ENCODE peak calls at places on chromosomes 1 and 21, in seven cellular contexts. One of them, this sample, is unnamed.

GRCh38 chr1:46171872-46172271 is 3.0 kb upstream of the TSPAN1 start:
- DNase-seq in tibial artery: no peak
- DNase-seq in mammary epithelial cell: peak
- DNase-seq in K562: no peak
- DNase-seq in cardiac muscle cell: no peak
- DNase-seq in uterus: no peak
- DNase-seq in WERI-Rb-1: no peak
- DNase-seq in this sample: no peak

GRCh38 chr21:42212261-42212660 is 6.7 kb upstream of the ABCG1 start:
- DNase-seq in cardiac muscle cell: no peak
- DNase-seq in uterus: no peak
- DNase-seq in WERI-Rb-1: no peak
- DNase-seq in tibial artery: no peak
- DNase-seq in K562: no peak
- DNase-seq in mammary epithelial cell: no peak
- DNase-seq in this sample: no peak

GRCh38 chr1:32919811-32920733 is 18.9 kb upstream of the TMEM54 start:
- DNase-seq in K562: no peak
- DNase-seq in tibial artery: no peak
- DNase-seq in cardiac muscle cell: no peak
- DNase-seq in WERI-Rb-1: no peak
- DNase-seq in uterus: no peak
- DNase-seq in mammary epithelial cell: no peak
- DNase-seq in this sample: peak

GRCh38 chr1:68954841-68955240 is 458.0 kb upstream of the DEPDC1 start:
- DNase-seq in mammary epithelial cell: peak
- DNase-seq in cardiac muscle cell: no peak
- DNase-seq in WERI-Rb-1: no peak
- DNase-seq in uterus: no peak
- DNase-seq in tibial artery: no peak
- DNase-seq in K562: no peak
- DNase-seq in this sample: no peak

GRCh38 chr21:34679056-34679455 is 10.3 kb downstream of the CLIC6 start:
- DNase-seq in tibial artery: no peak
- DNase-seq in mammary epithelial cell: no peak
- DNase-seq in WERI-Rb-1: no peak
- DNase-seq in uterus: no peak
- DNase-seq in K562: no peak
- DNase-seq in cardiac muscle cell: no peak
- DNase-seq in this sample: no peak

GRCh38 chr1:225806249-225806648 is 3.7 kb upstream of the EPHX1 start:
- DNase-seq in mammary epithelial cell: no peak
- DNase-seq in uterus: no peak
- DNase-seq in tibial artery: no peak
- DNase-seq in K562: no peak
- DNase-seq in cardiac muscle cell: no peak
- DNase-seq in WERI-Rb-1: no peak
- DNase-seq in this sample: no peak

GRCh38 chr1:59750612-59751395 is 63.9 kb upstream of the HOOK1 start:
- DNase-seq in tibial artery: peak
- DNase-seq in cardiac muscle cell: no peak
- DNase-seq in uterus: peak
- DNase-seq in mammary epithelial cell: peak
- DNase-seq in K562: no peak
- DNase-seq in WERI-Rb-1: no peak
- DNase-seq in this sample: peak

GRCh38 chr1:43540653-43541071 is 10.0 kb downstream of the PTPRF start:
- DNase-seq in cardiac muscle cell: no peak
- DNase-seq in uterus: peak
- DNase-seq in WERI-Rb-1: no peak
- DNase-seq in mammary epithelial cell: no peak
- DNase-seq in tibial artery: peak
- DNase-seq in K562: no peak
- DNase-seq in this sample: no peak

GRCh38 chr1:117008675-117009074 is 7.1 kb downstream of the CD101 start:
- DNase-seq in cardiac muscle cell: no peak
- DNase-seq in WERI-Rb-1: no peak
- DNase-seq in uterus: no peak
- DNase-seq in K562: no peak
- DNase-seq in mammary epithelial cell: no peak
- DNase-seq in tibial artery: no peak
- DNase-seq in this sample: no peak

GRCh38 chr1:101452825-101453224 is 216.0 kb downstream of the S1PR1 start:
- DNase-seq in uterus: no peak
- DNase-seq in K562: no peak
- DNase-seq in tibial artery: no peak
- DNase-seq in WERI-Rb-1: no peak
- DNase-seq in cardiac muscle cell: peak
- DNase-seq in mammary epithelial cell: no peak
- DNase-seq in this sample: no peak

GRCh38 chr1:228098323-228098931 is 4.7 kb downstream of the C1orf35 start:
- DNase-seq in K562: peak
- DNase-seq in cardiac muscle cell: no peak
- DNase-seq in uterus: no peak
- DNase-seq in tibial artery: no peak
- DNase-seq in mammary epithelial cell: no peak
- DNase-seq in WERI-Rb-1: no peak
- DNase-seq in this sample: no peak

GRCh38 chr1:16260814-16261213 is 23.8 kb upstream of the CPLANE2 start:
- DNase-seq in WERI-Rb-1: no peak
- DNase-seq in tibial artery: no peak
- DNase-seq in uterus: no peak
- DNase-seq in K562: no peak
- DNase-seq in mammary epithelial cell: no peak
- DNase-seq in cardiac muscle cell: no peak
- DNase-seq in this sample: peak

GRCh38 chr1:96971849-96972602 is 250.4 kb downstream of the PTBP2 start:
- DNase-seq in uterus: no peak
- DNase-seq in K562: no peak
- DNase-seq in cardiac muscle cell: no peak
- DNase-seq in mammary epithelial cell: no peak
- DNase-seq in tibial artery: no peak
- DNase-seq in WERI-Rb-1: no peak
- DNase-seq in this sample: peak

GRCh38 chr1:3315991-3316943 is 138.2 kb upstream of the ARHGEF16 start:
- DNase-seq in WERI-Rb-1: no peak
- DNase-seq in uterus: no peak
- DNase-seq in K562: no peak
- DNase-seq in cardiac muscle cell: no peak
- DNase-seq in mammary epithelial cell: no peak
- DNase-seq in tibial artery: no peak
- DNase-seq in this sample: no peak

GRCh38 chr1:23664837-23665795 is 26.5 kb upstream of the RPL11 start:
- DNase-seq in WERI-Rb-1: peak
- DNase-seq in mammary epithelial cell: peak
- DNase-seq in uterus: no peak
- DNase-seq in K562: no peak
- DNase-seq in tibial artery: no peak
- DNase-seq in cardiac muscle cell: peak
- DNase-seq in this sample: peak

DNA sequence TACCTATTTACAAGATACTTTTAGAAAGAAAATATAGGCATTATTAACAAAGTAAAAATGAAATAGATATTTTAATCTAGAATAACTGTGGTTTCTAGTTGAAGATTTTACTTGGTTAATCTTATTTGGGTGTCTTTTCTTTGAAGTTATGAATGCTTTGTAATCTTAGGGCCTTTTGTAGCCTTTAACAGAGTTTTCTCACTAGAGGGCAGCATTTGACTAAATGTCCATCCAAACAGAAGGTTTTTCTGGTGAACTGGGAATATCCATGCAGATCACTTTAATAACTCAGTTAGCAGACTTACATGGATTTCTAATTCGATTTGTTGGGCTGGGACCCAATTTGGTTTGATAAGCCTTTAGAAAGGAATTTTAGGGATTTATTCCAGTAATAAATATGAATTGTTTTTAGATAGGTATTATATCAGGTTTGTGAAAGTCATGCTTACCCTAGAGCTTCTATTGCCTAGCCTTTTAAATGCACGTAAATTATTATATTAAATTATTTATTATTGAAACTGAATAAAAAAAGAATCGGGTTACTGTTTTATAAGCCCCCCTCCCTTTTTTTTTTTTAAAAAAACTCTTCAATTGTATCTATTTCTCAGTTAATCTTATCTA is 119.7 kb downstream of the ZNF326 start:
- DNase-seq in WERI-Rb-1: no peak
- DNase-seq in cardiac muscle cell: peak
- DNase-seq in uterus: no peak
- DNase-seq in K562: peak
- DNase-seq in mammary epithelial cell: peak
- DNase-seq in tibial artery: no peak
- DNase-seq in this sample: peak
- TF ChIP-seq CTCF in WERI-Rb-1: peak
- TF ChIP-seq CTCF in cardiac muscle cell: peak
- TF ChIP-seq CTCF in uterus: no peak
- TF ChIP-seq CTCF in K562: peak
- TF ChIP-seq CTCF in mammary epithelial cell: peak
- TF ChIP-seq CTCF in tibial artery: peak
- TF ChIP-seq CTCF in this sample: peak

DNA sequence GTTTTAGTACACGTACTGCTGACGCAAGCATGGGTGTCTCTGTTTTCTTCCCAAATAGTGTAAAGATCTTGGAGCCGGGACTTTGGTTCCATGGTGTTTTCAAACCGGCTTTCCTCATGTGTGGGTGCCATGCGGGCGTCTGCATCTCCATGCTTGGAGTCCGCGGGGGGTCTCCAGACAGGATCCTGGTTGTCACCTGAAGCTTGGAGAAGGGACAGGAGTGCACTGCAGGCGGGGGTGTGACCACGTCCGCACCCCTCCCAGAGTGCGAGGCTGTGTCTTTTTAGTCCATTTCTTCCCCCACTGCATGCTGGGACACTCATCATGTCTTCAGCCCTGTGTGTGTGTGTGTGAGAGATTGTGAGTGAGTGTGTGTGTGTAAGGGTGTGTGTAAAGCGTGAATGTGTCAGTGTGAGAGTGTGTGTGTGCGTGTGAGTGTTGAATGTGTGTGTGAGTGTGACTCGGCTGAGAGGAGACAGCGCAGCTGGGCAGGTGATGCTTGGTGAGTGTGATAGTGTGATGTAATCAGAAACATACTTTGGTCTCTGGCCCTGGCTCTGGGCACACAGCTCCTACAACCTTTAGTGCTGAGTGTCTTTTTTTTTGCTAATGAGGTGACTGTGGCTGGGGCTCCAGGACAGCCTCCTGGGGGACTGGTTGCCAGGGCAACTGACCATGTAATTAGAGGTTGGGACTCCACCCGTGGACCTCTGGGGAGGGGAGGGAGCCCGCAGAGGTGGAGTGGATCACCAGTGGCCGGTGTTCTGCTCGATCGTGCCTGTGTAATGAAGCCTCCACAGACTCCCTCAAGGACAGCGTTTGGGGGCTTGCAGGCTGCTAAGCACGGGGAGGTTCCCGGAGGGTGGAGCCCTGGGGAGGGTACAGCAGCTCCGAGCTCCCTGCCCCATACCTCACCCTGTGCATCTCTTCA is 55.1 kb downstream of the AGPAT3 start:
- DNase-seq in tibial artery: no peak
- DNase-seq in WERI-Rb-1: no peak
- DNase-seq in K562: no peak
- DNase-seq in uterus: no peak
- DNase-seq in cardiac muscle cell: no peak
- DNase-seq in mammary epithelial cell: no peak
- DNase-seq in this sample: no peak
- H3K4me3 ChIP-seq in tibial artery: no peak
- H3K4me3 ChIP-seq in WERI-Rb-1: no peak
- H3K4me3 ChIP-seq in K562: no peak
- H3K4me3 ChIP-seq in uterus: no peak
- H3K4me3 ChIP-seq in cardiac muscle cell: no peak
- H3K4me3 ChIP-seq in mammary epithelial cell: no peak
- H3K4me3 ChIP-seq in this sample: no peak

DNA sequence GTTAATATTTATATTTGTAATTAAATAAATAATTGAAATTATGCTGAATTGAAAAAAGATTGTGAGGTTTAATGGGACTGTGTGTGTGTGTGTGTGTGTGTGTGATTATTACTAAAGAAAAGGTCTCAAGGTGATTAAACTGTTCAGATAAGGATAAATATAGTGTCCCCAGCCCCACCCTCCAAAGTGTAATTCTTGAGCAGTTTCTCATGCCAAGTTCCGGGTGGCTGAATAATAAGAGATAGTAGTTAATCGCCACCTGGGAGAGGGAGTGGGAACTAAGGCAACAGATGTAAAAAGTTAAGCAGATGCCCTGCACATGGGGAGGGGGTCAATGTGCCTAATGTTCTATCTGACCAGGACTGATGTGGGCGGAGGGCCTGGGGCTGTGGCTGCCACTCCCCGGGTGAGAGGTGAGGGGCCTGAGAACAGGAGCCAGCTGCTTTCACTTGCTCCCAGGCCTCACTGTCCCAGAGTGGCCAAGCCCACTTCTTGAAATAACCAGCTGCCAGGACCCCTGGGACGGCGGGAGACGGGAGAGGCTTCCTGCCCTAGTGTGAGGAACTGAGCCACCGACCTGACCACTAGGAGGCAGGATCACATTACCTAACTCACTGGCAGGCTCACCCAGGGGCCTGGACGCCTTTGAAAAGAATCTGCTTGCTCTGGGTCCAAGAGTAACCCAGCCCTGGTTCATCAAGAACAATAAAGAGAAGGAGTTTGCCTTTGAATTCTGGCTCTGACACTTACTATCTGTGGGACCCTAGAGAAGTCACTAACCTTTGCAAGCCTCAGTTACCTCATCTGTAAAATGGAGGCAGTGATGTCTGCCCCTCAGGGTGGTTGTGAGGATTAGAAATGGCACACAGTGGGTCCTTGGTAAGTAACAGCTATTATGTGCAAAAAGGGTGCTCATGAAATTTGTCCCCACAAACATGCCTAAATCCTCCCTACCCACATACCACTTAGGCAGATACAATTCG is 179.2 kb downstream of the ATG4C start:
- DNase-seq in WERI-Rb-1: peak
- DNase-seq in K562: peak
- DNase-seq in cardiac muscle cell: peak
- DNase-seq in uterus: no peak
- DNase-seq in tibial artery: no peak
- DNase-seq in mammary epithelial cell: peak
- DNase-seq in this sample: peak
- TF ChIP-seq CTCF in WERI-Rb-1: peak
- TF ChIP-seq CTCF in K562: peak
- TF ChIP-seq CTCF in cardiac muscle cell: peak
- TF ChIP-seq CTCF in uterus: no peak
- TF ChIP-seq CTCF in tibial artery: no peak
- TF ChIP-seq CTCF in mammary epithelial cell: peak
- TF ChIP-seq CTCF in this sample: peak

DNA sequence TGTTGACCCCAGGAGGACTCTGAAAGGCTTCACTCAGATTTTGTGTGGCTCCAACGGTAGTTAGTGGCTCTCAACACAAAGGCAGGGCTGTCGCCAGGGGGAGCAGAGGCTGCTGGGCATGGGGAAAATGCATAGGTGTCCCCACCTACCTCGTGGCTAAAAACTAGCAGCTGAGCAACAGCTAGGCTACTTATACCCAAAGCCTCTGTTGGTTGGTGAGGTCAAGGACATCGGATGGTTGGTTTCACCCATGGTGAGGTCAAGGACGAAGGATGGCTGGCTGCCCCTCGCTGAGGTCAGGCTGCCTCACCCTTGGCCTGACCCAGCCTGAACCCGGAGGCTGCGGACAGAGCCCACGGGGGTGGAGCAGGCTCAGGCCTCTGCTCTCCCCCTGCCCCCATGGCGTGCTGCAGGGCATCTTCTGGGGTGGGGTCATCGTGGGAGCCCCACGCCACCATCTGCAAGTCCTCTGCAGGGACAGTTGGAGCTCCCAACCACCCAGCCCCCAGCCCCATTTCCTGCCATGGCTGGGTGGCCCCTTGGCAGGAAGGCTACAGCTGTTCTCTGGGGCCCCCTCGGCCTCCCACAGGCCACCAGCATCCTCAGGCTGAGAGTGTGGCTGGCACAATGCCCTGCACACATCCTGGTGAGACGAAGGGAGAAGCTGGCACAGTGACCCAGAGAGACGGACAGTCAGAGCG is 8.5 kb upstream of the GNB1 start:
- DNase-seq in cardiac muscle cell: no peak
- DNase-seq in K562: no peak
- DNase-seq in mammary epithelial cell: no peak
- DNase-seq in uterus: no peak
- DNase-seq in tibial artery: no peak
- DNase-seq in WERI-Rb-1: no peak
- DNase-seq in this sample: no peak
- H3K4me3 ChIP-seq in cardiac muscle cell: no peak
- H3K4me3 ChIP-seq in K562: no peak
- H3K4me3 ChIP-seq in mammary epithelial cell: no peak
- H3K4me3 ChIP-seq in uterus: no peak
- H3K4me3 ChIP-seq in tibial artery: no peak
- H3K4me3 ChIP-seq in WERI-Rb-1: no peak
- H3K4me3 ChIP-seq in this sample: no peak